ENCODE peak calls at places on chromosomes 6 and 20, in four cellular contexts. One of them, this sample, is unnamed.

GRCh38 chr6:101015541-101015940 is 134.4 kb upstream of the ASCC3 start:
- DNase-seq in uterus: no peak
- DNase-seq in AG10803: no peak
- DNase-seq in Peyer's patch: no peak
- DNase-seq in this sample: no peak

GRCh38 chr6:14506656-14507242 is 389.2 kb downstream of the CD83 start:
- DNase-seq in uterus: no peak
- DNase-seq in Peyer's patch: no peak
- DNase-seq in AG10803: no peak
- DNase-seq in this sample: no peak

GRCh38 chr20:36084897-36085617 is 69.5 kb upstream of the EPB41L1 start:
- DNase-seq in AG10803: peak
- DNase-seq in uterus: no peak
- DNase-seq in Peyer's patch: no peak
- DNase-seq in this sample: peak

GRCh38 chr6:148905901-148906300 is 159.1 kb downstream of the UST start:
- DNase-seq in uterus: no peak
- DNase-seq in Peyer's patch: no peak
- DNase-seq in AG10803: no peak
- DNase-seq in this sample: no peak

GRCh38 chr6:29834564-29835436 is 7.2 kb downstream of the HLA-G start:
- DNase-seq in Peyer's patch: peak
- DNase-seq in uterus: no peak
- DNase-seq in AG10803: peak
- DNase-seq in this sample: peak

GRCh38 chr6:117829594-117830319 is 77.3 kb upstream of the SLC35F1 start:
- DNase-seq in Peyer's patch: no peak
- DNase-seq in uterus: no peak
- DNase-seq in AG10803: peak
- DNase-seq in this sample: peak

GRCh38 chr6:123383718-123384117 is 253.0 kb downstream of the TRDN start:
- DNase-seq in AG10803: no peak
- DNase-seq in uterus: no peak
- DNase-seq in Peyer's patch: no peak
- DNase-seq in this sample: no peak

GRCh38 chr20:46264391-46265266 is 43.7 kb downstream of the CDH22 start:
- DNase-seq in AG10803: no peak
- DNase-seq in Peyer's patch: no peak
- DNase-seq in uterus: no peak
- DNase-seq in this sample: no peak

GRCh38 chr6:134437376-134437775 is 119.5 kb upstream of the SGK1 start:
- DNase-seq in AG10803: no peak
- DNase-seq in uterus: no peak
- DNase-seq in Peyer's patch: peak
- DNase-seq in this sample: no peak

GRCh38 chr6:161434921-161435411 is 161.1 kb upstream of the AGPAT4 start:
- DNase-seq in AG10803: peak
- DNase-seq in uterus: no peak
- DNase-seq in Peyer's patch: no peak
- DNase-seq in this sample: peak

GRCh38 chr6:113396644-113397201 is 460.4 kb upstream of the MARCKS start:
- DNase-seq in AG10803: no peak
- DNase-seq in uterus: no peak
- DNase-seq in Peyer's patch: no peak
- DNase-seq in this sample: peak

GRCh38 chr20:57867807-57868206 is 158.0 kb upstream of the PMEPA1 start:
- DNase-seq in AG10803: no peak
- DNase-seq in uterus: no peak
- DNase-seq in Peyer's patch: no peak
- DNase-seq in this sample: no peak

GRCh38 chr6:122604676-122605075 is 5.5 kb upstream of the PKIB start:
- DNase-seq in Peyer's patch: no peak
- DNase-seq in AG10803: no peak
- DNase-seq in uterus: no peak
- DNase-seq in this sample: no peak

GRCh38 chr20:34938466-34939163 is 17.0 kb downstream of the GSS start:
- DNase-seq in Peyer's patch: no peak
- DNase-seq in uterus: no peak
- DNase-seq in AG10803: no peak
- DNase-seq in this sample: no peak

GRCh38 chr20:46710149-46710913 is 882 bp downstream of the SLC2A10 start:
- DNase-seq in AG10803: no peak
- DNase-seq in Peyer's patch: no peak
- DNase-seq in uterus: no peak
- DNase-seq in this sample: no peak

GRCh38 chr6:163414117-163414366 is 476 bp upstream of the QKI start:
- DNase-seq in Peyer's patch: no peak
- DNase-seq in uterus: no peak
- DNase-seq in AG10803: no peak
- DNase-seq in this sample: peak

GRCh38 chr20:2124632-2125131 is 23.1 kb downstream of the STK35 start:
- DNase-seq in AG10803: no peak
- DNase-seq in uterus: no peak
- DNase-seq in Peyer's patch: no peak
- DNase-seq in this sample: no peak

GRCh38 chr6:46626228-46626909 is 26.2 kb downstream of the CYP39A1 start:
- DNase-seq in Peyer's patch: no peak
- DNase-seq in uterus: no peak
- DNase-seq in AG10803: peak
- DNase-seq in this sample: peak

GRCh38 chr20:31698803-31699718 is 23.6 kb downstream of the BCL2L1 start:
- DNase-seq in uterus: peak
- DNase-seq in AG10803: peak
- DNase-seq in Peyer's patch: peak
- DNase-seq in this sample: peak

DNA sequence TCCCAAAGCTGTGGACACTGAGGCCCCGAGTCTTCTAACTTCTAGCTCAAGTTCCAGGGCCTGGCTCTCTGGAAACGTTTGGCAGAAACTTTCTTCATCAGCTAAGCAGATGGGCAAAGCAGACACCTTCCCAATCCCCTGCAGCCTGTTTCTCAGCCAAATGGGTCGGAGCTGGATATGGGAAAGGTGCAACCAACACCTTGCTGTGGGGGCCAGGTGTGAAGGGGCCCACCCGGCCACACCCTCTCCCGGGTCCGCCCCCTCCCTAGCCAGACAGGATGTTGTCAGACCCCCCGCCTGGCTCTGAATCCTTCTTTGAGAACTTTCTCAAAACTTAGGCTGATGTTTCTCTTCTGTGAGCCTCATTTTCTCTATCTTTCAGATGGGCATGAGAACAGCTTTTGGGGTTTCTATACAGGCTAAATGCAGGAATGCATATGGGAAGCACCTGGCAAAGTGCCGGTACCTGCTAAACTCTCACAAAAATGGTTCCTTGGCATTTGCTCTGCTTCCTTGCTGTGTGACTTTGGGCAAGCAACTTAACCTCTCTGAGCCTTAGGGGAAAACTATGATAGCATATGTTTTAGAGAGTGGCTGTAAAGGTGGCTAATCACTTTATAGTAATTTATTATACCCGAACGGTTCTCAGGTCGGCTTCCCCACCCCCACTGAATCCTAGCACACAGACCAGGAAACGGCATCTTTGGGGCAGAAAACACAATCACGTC is 1.8 kb downstream of the SNAI1 start:
- DNase-seq in uterus: no peak
- DNase-seq in Peyer's patch: no peak
- DNase-seq in AG10803: no peak
- DNase-seq in this sample: no peak
- H3K4me3 ChIP-seq in uterus: no peak
- H3K4me3 ChIP-seq in Peyer's patch: no peak
- H3K4me3 ChIP-seq in AG10803: peak
- H3K4me3 ChIP-seq in this sample: peak

DNA sequence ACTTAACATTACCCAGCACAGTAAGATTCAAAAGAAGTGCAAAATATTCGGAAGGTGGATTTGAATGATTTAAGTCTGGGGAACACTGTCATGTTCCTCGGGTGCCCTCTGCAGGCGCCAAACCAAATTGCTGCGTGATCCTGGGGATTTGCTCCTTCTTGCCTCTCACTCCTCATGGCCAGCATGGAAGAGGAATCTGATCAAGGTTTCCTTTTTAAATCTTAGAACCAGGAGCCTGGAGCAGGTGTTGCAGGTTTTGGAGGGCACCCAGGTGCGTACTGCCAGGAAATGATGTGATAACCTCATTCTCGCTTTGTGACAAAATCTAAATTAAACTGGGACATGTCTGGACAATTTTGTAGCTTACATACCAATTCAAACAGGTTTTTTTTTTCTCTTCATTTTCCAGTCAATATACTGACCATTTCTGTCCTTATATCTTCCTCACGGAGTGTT is 8.1 kb upstream of the PFDN4 start:
- DNase-seq in uterus: peak
- DNase-seq in AG10803: peak
- DNase-seq in Peyer's patch: peak
- DNase-seq in this sample: peak
- TF ChIP-seq CTCF in uterus: peak
- TF ChIP-seq CTCF in AG10803: peak
- TF ChIP-seq CTCF in Peyer's patch: peak
- TF ChIP-seq CTCF in this sample: peak

GRCh38 chr6:132369526-132369925 is 31.7 kb downstream of the MOXD1 start:
- DNase-seq in Peyer's patch: no peak
- DNase-seq in uterus: no peak
- DNase-seq in AG10803: peak
- DNase-seq in this sample: peak
- H3K4me3 ChIP-seq in Peyer's patch: no peak
- H3K4me3 ChIP-seq in uterus: no peak
- H3K4me3 ChIP-seq in AG10803: peak
- H3K4me3 ChIP-seq in this sample: peak

GRCh38 chr6:15638373-15638772 is 24.5 kb downstream of the DTNBP1 start:
- DNase-seq in AG10803: no peak
- DNase-seq in uterus: no peak
- DNase-seq in Peyer's patch: no peak
- DNase-seq in this sample: no peak

GRCh38 chr6:15644904-15645303 is 17.9 kb downstream of the DTNBP1 start:
- DNase-seq in uterus: no peak
- DNase-seq in AG10803: no peak
- DNase-seq in Peyer's patch: no peak
- DNase-seq in this sample: no peak

GRCh38 chr6:15643542-15643941 is 19.3 kb downstream of the DTNBP1 start:
- DNase-seq in uterus: no peak
- DNase-seq in AG10803: no peak
- DNase-seq in Peyer's patch: no peak
- DNase-seq in this sample: no peak

DNA sequence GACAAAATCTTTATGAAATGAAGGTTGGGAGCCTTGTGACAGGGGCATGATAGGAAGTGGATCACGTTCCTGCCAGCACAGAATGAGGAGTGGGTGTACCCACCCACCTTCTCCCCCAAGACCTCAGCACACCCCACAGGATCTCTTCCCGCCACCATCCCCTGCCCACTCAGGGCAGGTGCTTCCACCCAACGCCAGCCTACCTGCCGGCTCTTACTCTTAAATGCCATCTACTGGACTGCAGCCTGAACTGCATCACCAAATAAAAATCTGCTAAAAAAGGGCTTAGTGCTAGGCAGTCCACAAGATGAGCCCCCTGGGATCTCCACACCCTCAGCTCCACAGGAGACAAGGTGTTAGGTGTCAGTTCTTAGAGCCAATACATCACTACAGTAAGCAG is 20.6 kb downstream of the DTNBP1 start:
- DNase-seq in uterus: no peak
- DNase-seq in Peyer's patch: no peak
- DNase-seq in AG10803: no peak
- DNase-seq in this sample: no peak
- TF ChIP-seq CTCF in uterus: no peak
- TF ChIP-seq CTCF in Peyer's patch: peak
- TF ChIP-seq CTCF in AG10803: peak
- TF ChIP-seq CTCF in this sample: peak

This sample was measured in cardiac fibroblast.